ENCODE peak calls at places on chromosomes 6 and 20, in four cellular contexts. G is neural progenitor cell, Y is tibial nerve, P is right lobe of liver. T is an unnamed sample.

GRCh38 chr20:64242003-64242796 is 13.3 kb upstream of the PCMTD2 start:
- DNase-seq in Y (no peak), P (no peak), G (no peak), T (no peak)

GRCh38 chr6:88360203-88360797 is 194.2 kb upstream of the CNR1 start:
- DNase-seq in P (no peak), Y (no peak), G (no peak), T (no peak)

GRCh38 chr6:157069585-157069984 is 253.7 kb downstream of the TMEM242 start:
- DNase-seq in Y (no peak), G (peak; percentile 59), P (no peak), T (no peak)

GRCh38 chr6:129494099-129494498 is 215.9 kb downstream of the ARHGAP18 start:
- DNase-seq in Y (no peak), P (no peak), G (no peak), T (no peak)

GRCh38 chr6:54846243-54846856 is at the start of gene FAM83B:
- DNase-seq in P (no peak), G (peak; percentile 71), Y (no peak), T (no peak)

GRCh38 chr6:112640895-112641294 is 293.8 kb downstream of the RFPL4B start:
- DNase-seq in P (no peak), Y (no peak), G (no peak), T (no peak)

GRCh38 chr6:7425808-7426190 is 36.2 kb downstream of the RIOK1 start:
- DNase-seq in P (no peak), Y (no peak), G (no peak), T (no peak)

GRCh38 chr20:54067606-54068174 is 2.7 kb downstream of the BCAS1 start:
- DNase-seq in Y (no peak), G (no peak), P (peak; percentile 71), T (no peak)

GRCh38 chr20:49399329-49399728 is 83.1 kb downstream of the KCNB1 start:
- DNase-seq in Y (peak; percentile 70), G (no peak), P (no peak), T (no peak)

GRCh38 chr6:135144678-135145508 is 36.2 kb upstream of the MYB start:
- DNase-seq in G (peak; percentile 42), P (no peak), Y (no peak), T (peak; percentile 31)

GRCh38 chr6:126625019-126625418 is 285.1 kb downstream of the CENPW start:
- DNase-seq in P (no peak), Y (no peak), G (peak; percentile 51), T (peak; percentile 33)

GRCh38 chr20:54292186-54292585 is 84.3 kb downstream of the PFDN4 start:
- DNase-seq in G (no peak), P (no peak), Y (no peak), T (no peak)

GRCh38 chr6:14035448-14035847 is 82.1 kb upstream of the CD83 start:
- DNase-seq in Y (no peak), P (no peak), G (peak; percentile 54), T (no peak)

DNA sequence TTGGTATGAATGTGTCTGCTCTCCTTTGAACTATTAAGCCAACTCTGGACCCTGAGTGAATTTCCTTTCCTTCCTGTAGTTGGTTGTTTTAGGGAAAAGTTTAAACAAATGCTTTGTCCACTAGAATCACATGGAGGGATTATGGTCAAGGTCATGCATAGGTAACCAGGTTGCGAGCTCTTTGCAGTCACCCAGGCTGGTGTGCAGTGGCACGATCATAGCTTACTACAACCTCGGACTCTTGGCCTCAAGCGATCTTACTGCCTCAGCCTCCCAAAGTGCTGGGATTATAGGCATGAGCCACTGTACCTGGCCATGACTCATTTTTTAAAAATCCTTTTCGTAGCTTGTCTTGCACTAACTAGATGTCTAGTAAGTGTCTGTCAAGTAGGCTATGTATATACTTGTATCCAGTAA is 88.0 kb upstream of the SOX4 start:
- DNase-seq in Y (no peak), P (no peak), G (no peak), T (no peak)
- H3K4me3 ChIP-seq in Y (no peak overlapping the region), P (no peak overlapping the region), G (no peak overlapping the region), T (no peak overlapping the region)

DNA sequence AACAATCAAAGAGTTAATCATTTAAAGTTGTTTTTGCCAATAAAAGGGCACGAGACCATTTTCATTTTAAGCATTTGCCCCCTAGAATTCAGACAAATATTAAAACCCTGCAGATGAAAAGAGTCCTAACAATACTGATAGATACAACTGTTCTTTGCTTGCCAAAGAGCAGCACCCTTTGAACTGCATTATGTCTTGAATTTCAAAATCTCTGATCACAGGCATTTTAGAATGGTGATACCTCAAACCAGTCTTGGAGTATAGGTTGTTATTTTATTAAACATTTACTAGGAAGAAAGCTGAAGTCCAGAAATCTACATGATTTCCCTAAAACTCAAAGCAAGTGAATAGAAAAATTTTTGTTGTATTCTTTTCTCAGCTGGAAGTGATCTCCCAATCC is 108.7 kb downstream of the KIF13A start:
- DNase-seq in P (no peak), G (no peak), Y (no peak), T (no peak)
- H3K27ac ChIP-seq in P (no peak overlapping the region), G (no peak overlapping the region), Y (no peak overlapping the region), T (no peak overlapping the region)

DNA sequence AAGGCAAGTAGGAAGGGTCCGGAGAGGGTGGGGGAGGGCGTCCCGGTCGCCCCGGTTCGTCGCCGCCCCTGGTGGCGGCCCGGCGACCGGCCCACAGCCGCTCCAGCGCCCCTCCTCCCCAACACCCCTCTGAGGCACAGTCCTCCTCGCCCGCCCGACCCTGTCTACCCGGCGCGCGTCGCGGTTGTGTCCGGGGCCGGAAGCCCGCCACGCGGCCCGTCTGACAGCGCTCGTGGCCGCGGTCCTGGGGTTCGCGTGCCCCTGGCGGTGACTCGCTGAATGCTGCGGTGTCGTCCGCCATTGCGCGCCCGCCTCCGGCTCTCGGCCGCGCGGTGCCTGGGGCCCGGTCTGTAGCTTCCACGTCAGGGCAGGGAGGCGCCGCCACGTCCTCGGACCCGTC is 335.3 kb upstream of the DEFB115 start:
- DNase-seq in G (no peak), P (no peak), Y (no peak), T (no peak)
- H3K9me3 ChIP-seq in G (peaks cover 10% of the 10 kb centered on the region), P (no peaks in the 10 kb centered on the region), Y (no peaks in the 10 kb centered on the region), T (peaks cover under 1% of the 10 kb centered on the region)

GRCh38 chr20:672975-673604 is 2.5 kb downstream of the SCRT2 start:
- DNase-seq in G (no peak), Y (no peak), P (no peak), T (no peak)

GRCh38 chr20:674936-675452 is 608 bp downstream of the SCRT2 start:
- DNase-seq in P (no peak), G (no peak), Y (no peak), T (no peak)

GRCh38 chr20:671252-672030 is 4.2 kb downstream of the SCRT2 start:
- DNase-seq in G (no peak), Y (no peak), P (no peak), T (peak; percentile 44)

GRCh38 chr20:675453-676314 is at the start of gene SCRT2:
- DNase-seq in G (peak; percentile 95), Y (peak; percentile 63), P (peak; percentile 85), T (no peak)

DNA sequence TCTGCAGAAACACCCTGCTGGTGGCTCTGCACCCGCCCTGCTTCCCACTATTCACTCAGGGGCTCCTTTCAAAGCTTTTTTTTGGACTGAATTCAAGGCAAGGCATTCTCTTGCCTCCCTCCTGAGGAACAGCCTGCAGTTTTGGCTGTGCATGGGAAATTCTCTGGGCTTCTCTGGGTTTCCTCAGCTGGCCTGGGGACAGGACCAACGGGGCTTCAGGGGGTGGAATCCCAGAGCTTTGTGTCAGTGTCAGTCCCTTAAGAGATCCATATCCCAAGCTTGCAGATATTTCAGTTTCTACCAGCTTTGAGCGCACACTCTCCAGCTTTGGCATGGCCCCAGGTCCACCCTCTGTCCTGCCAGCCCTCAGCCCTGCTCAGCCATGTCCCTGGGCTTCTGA is 2.0 kb downstream of the SCRT2 start:
- DNase-seq in Y (no peak), G (no peak), P (no peak), T (no peak)
- H3K4me3 ChIP-seq in Y (no peak overlapping the region), G (no peak overlapping the region), P (no peak overlapping the region), T (no peak overlapping the region)

DNA sequence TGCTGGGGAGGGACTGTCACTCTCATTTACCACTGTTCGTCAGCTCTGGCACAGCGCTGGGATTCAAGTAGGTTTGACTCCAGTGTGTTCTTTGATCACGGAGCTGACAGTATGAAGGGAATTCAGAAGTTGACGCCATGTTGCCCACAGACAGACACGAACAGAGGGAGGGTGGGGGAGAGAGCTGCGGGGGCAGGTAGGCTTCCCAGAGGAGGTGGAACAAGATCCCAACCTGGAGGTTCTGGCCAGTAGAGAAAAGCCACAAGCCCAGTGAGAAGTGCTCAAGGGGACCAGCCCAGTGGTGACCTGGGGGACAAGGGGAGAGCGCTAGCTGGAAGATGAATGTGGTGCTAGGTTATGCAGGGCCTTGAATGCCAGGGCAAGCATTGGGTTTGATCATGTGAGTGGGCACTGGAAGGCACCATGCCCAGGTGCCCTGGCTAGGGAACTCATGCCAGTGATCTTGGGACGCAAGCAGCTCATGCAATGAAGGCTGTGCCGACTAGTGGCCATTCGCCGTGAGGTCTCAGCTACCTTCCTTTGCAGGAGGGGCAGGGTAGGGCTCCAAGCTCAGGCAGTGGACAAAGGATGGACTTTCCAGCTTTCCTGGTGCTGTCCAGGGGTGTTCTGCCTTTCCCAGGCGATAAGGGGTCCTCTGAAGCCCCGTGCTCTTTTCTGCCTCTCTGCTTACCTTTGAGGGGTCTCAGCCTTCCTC is 50.4 kb upstream of the APCDD1L start:
- DNase-seq in G (no peak), P (no peak), Y (no peak), T (no peak)
- H3K27ac ChIP-seq in G (no peak overlapping the region), P (no peak overlapping the region), Y (no peak overlapping the region), T (no peak overlapping the region)

GRCh38 chr6:164106345-164106769 is 691.8 kb downstream of the QKI start:
- DNase-seq in Y (no peak), P (no peak), G (peak; percentile 52), T (peak; percentile 78)

GRCh38 chr6:164107297-164107995 is 692.9 kb downstream of the QKI start:
- DNase-seq in P (no peak), G (no peak), Y (no peak), T (peak; percentile 62)

GRCh38 chr6:164108869-164109769 is 694.6 kb downstream of the QKI start:
- DNase-seq in P (peak; percentile 91), G (no peak), Y (peak; percentile 11), T (peak; percentile 94)

GRCh38 chr6:164108092-164108491 is 693.6 kb downstream of the QKI start:
- DNase-seq in G (no peak), Y (no peak), P (no peak), T (peak; percentile 64)

GRCh38 chr6:164109770-164110140 is 695.2 kb downstream of the QKI start:
- DNase-seq in Y (peak; percentile 38), P (peak; percentile 69), G (no peak), T (peak; percentile 75)
- H3K9me3 ChIP-seq in Y (no peaks in the 10 kb centered on the region), P (no peaks in the 10 kb centered on the region), G (no peaks in the 10 kb centered on the region), T (no peaks in the 10 kb centered on the region)

DNA sequence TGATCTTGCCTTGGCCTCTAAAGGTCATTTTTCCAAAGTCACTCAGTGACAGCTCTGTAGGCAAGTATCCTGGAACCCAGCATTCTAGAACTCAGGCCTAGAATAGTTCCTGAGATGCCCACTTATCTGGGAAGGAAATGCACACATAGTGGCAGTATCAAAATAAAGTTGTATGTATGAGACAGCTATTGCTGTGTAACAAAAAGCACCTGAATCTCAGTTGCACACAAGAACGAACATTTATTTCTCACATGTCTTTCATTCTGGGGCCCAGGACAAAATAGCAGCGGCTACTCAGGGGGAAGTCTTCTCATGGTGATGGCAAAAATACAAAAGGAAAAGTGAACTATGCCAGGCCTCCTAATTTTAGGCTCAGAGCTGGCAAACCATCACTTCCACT is 133.8 kb upstream of the RIN2 start:
- DNase-seq in P (no peak), Y (no peak), G (no peak), T (no peak)
- H3K4me3 ChIP-seq in P (no peak overlapping the region), Y (no peak overlapping the region), G (no peak overlapping the region), T (no peak overlapping the region)